ENCODE peak calls at places on chromosomes 16 and 17, in nine cellular contexts. G is body of pancreas; D is neuronal stem cell; L is psoas muscle; S is ascending aorta; J is mammary epithelial cell; A is naive thymus-derived CD4-positive, alpha-beta T cell; W is effector memory CD4-positive, alpha-beta T cell; R is left lung. E is an unnamed sample.

GRCh38 chr16:68760671-68761275 is 23.7 kb downstream of the CDH1 start:
- DNase-seq in G (peak; percentile 61), D (no peak), L (no peak), S (no peak), J (peak; percentile 99), A (no peak), W (no peak), R (no peak), E (no peak)

GRCh38 chr17:15185625-15185991 is 79.5 kb downstream of the PMP22 start:
- DNase-seq in G (peak; percentile 49), D (no peak), L (peak; percentile 27), S (peak; percentile 13), J (peak; percentile 5), A (no peak), W (no peak), R (peak; percentile 40), E (no peak)

GRCh38 chr17:17381438-17382059 is 78.4 kb downstream of the NT5M start:
- DNase-seq in G (no peak), D (no peak), L (no peak), S (no peak), J (no peak), A (no peak), W (no peak), R (no peak), E (no peak)

GRCh38 chr17:68011199-68011665 is 15.0 kb upstream of the C17orf58 start:
- DNase-seq in G (peak; percentile 50), D (peak; percentile 23), L (peak; percentile 63), S (no peak), J (no peak), A (peak; percentile 28), W (peak; percentile 27), R (peak; percentile 55), E (no peak)

GRCh38 chr16:88871730-88872416 is 5.4 kb upstream of the PABPN1L start:
- DNase-seq in G (no peak), D (no peak), L (no peak), S (no peak), J (no peak), A (no peak), W (no peak), R (no peak), E (no peak)

GRCh38 chr17:79203016-79203415 is 128.4 kb downstream of the ENGASE start:
- DNase-seq in G (no peak), D (no peak), L (no peak), S (no peak), J (no peak), A (no peak), W (no peak), R (no peak), E (no peak)

GRCh38 chr16:52573365-52574104 is 26.6 kb upstream of the TOX3 start:
- DNase-seq in G (peak; percentile 54), D (no peak), L (no peak), S (no peak), J (no peak), A (no peak), W (no peak), R (no peak), E (peak; percentile 68)

GRCh38 chr17:83192161-83192788 is 112.9 kb downstream of the METRNL start:
- DNase-seq in G (peak; percentile 11), D (no peak), L (peak; percentile 61), S (peak; percentile 8), J (no peak), A (no peak), W (no peak), R (peak; percentile 34), E (no peak)

GRCh38 chr17:82117139-82118090 is 19.4 kb upstream of the FASN start:
- DNase-seq in G (no peak), D (no peak), L (no peak), S (no peak), J (no peak), A (no peak), W (no peak), R (no peak), E (no peak)

GRCh38 chr16:11049396-11050059 is 105.2 kb downstream of the CLEC16A start:
- DNase-seq in G (no peak), D (no peak), L (no peak), S (no peak), J (no peak), A (no peak), W (no peak), R (no peak), E (peak; percentile 27)

GRCh38 chr17:19943026-19943425 is 34.6 kb downstream of the AKAP10 start:
- DNase-seq in G (no peak), D (no peak), L (no peak), S (no peak), J (no peak), A (no peak), W (no peak), R (no peak), E (no peak)

GRCh38 chr17:19943599-19943998 is 34.0 kb downstream of the AKAP10 start:
- DNase-seq in G (no peak), D (no peak), L (no peak), S (no peak), J (no peak), A (no peak), W (no peak), R (no peak), E (no peak)

GRCh38 chr17:19948100-19948943 is 29.3 kb downstream of the AKAP10 start:
- DNase-seq in G (no peak), D (no peak), L (no peak), S (no peak), J (no peak), A (no peak), W (no peak), R (no peak), E (no peak)

GRCh38 chr17:19946921-19947320 is 30.7 kb downstream of the AKAP10 start:
- DNase-seq in G (no peak), D (no peak), L (no peak), S (no peak), J (no peak), A (no peak), W (no peak), R (no peak), E (no peak)

DNA sequence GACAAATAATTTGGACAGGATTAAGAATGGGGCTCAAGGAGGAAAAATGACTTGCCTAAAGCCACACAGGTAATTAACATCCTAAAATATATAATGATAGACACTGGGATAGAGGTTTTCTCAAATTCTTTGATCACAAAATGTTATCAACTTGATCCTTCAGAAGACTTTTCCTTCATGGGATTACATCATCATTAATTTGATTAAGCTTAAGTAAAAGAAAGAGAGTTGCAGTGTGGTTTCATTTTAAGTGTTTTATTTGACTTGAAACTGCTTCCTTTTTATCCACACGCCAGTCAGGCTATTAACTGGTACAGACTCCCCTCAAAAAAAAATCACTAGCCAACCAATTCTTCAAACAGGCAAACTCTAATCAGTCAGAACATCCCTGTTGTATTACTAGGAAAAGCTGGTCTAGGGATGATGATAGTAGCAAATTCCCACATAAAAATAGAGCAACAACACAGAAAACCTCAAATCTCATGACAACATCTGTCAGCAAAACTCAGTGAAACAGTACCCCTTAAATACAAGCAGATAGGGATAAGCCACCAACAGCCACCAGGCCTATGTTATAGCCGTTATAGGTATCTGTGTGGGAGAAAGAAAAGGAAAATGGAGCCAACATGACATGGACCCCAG is 32.5 kb downstream of the AKAP10 start:
- DNase-seq in G (no peak), D (no peak), L (no peak), S (no peak), J (no peak), A (no peak), W (no peak), R (no peak), E (no peak)
- H3K9me3 ChIP-seq in G (no peaks in the 10 kb centered on the region), D (no peaks in the 10 kb centered on the region), L (no peaks in the 10 kb centered on the region), S (no peaks in the 10 kb centered on the region), J (no peaks in the 10 kb centered on the region), A (no peaks in the 10 kb centered on the region), W (no peaks in the 10 kb centered on the region), R (no peaks in the 10 kb centered on the region), E (no peaks in the 10 kb centered on the region)

DNA sequence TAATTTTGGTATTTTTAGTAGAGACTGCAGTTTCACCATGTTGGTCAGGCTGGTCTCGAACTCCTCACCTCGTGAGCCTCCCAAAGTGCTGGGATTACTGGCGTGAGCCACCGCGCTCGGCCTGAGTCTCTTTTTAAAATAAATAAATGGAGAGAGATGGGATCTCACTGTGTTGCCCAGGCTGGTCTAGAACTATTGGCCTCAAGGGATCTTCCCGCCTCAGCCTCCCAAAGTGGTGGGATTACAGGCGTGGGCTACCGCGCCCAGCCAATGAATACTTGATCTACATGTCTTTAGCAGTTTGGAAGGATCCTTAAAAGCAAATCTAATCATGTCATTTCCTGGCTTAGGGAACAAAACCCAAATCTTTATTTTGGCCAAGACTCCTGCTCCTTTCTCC is 1.2 kb downstream of the DHODH start:
- DNase-seq in G (no peak), D (no peak), L (no peak), S (no peak), J (no peak), A (no peak), W (no peak), R (no peak), E (no peak)
- H3K4me3 ChIP-seq in G (no peak overlapping the region), D (no peak overlapping the region), L (no peak overlapping the region), S (no peak overlapping the region), J (no peak overlapping the region), A (no peak overlapping the region), W (no peak overlapping the region), R (no peak overlapping the region), E (peak overlapping the region; percentile 8)

DNA sequence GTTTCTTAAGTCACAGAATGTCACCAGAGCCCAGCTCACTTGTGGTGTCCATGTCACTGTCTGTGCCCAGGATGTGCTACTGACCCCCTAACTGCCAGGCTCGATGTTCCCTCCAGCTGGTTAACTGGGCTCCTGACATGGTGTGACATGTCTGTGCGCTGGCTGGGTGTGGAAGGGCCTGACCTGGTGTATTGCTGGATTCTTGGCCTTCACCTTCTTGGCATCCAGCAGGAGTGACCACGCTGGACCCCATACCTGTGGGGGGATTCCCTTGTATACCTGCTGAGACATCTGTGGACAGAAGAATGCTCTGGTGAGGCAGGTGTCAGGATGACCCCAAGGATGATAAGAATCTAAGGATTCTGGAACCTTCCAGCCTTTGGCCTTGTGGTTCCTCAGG is 1690.1 kb downstream of the TP53TG3F start:
- DNase-seq in G (no peak), D (no peak), L (no peak), S (no peak), J (no peak), A (no peak), W (no peak), R (no peak), E (no peak)
- H3K9me3 ChIP-seq in G (no peaks in the 10 kb centered on the region), D (peaks cover 77% of the 10 kb centered on the region), L (no peaks in the 10 kb centered on the region), S (no peaks in the 10 kb centered on the region), J (peaks cover 19% of the 10 kb centered on the region), A (no peaks in the 10 kb centered on the region), W (peaks cover 5% of the 10 kb centered on the region), R (peaks cover 81% of the 10 kb centered on the region), E (no peaks in the 10 kb centered on the region)

DNA sequence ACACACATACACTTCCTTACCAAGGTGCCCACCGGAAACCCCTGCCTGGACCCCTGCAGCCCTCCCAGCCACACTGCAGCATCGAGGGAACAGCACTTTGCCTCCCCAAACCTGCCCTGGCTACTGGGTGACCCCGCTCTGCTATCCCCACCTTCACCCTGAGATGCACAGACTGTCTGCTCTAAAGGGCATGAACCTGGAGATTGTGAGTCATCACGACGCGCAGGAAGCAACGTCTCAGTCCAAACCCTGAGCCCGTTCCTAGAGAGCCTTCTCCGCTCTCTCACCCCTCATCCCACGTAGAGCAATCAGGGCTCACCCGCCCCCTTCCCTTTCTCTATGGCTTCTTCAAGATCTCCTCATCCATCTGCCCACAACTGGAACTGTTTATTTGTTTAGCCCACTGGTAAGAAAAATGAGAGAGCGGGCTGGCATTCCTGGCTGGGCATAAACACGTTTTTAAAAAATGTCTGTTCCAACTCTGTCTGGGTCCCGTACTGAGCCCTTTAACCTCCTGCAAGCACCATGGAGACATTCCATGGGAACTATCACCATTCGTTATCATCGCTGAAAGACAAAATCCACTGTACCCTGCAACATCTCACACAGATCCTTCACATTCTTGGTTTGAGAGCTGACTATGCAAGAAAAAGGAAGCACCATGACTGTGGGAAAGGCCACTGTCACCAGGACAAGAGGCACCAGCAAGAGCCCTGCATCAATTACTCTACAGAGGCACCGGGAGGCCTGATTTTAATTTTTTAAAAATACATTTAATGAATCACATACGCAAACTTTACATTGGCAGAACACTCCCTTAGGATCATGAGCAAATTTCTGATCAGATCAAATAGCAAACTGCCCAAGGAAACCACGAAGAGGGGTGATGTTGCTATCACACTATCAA is 28.2 kb downstream of the ZFHX3 start:
- DNase-seq in G (peak; percentile 45), D (no peak), L (no peak), S (no peak), J (no peak), A (no peak), W (no peak), R (no peak), E (no peak)
- H3K4me3 ChIP-seq in G (no peak overlapping the region), D (no peak overlapping the region), L (peak overlapping the region; percentile 20), S (peak overlapping the region; percentile 45), J (no peak overlapping the region), A (no peak overlapping the region), W (no peak overlapping the region), R (no peak overlapping the region), E (no peak overlapping the region)